ENCODE peak calls at places on chromosomes 5 and 9, in six cellular contexts. U is heart left ventricle, V is GM06990, S is astrocyte, T is MM.1S, E is lung. P is an unnamed sample.

GRCh38 chr9:133140606-133141005 is 19.6 kb upstream of the RALGDS start:
- DNase-seq in U (no peak), V (no peak), S (no peak), T (no peak), E (no peak), P (no peak)

GRCh38 chr9:121598167-121599000 is 53.0 kb upstream of the DAB2IP start:
- DNase-seq in U (peak; percentile 93), V (no peak), S (peak; percentile 80), T (no peak), E (peak; percentile 86), P (peak; percentile 46)

GRCh38 chr9:126959326-126959725 is 44.7 kb downstream of the RALGPS1 start:
- DNase-seq in U (no peak), V (no peak), S (no peak), T (no peak), E (no peak), P (no peak)

GRCh38 chr9:97941323-97941722 is 3.4 kb upstream of the HEMGN start:
- DNase-seq in U (no peak), V (no peak), S (no peak), T (no peak), E (no peak), P (no peak)

GRCh38 chr5:159951387-159951786 is 35.1 kb downstream of the ADRA1B start:
- DNase-seq in U (no peak), V (no peak), S (no peak), T (no peak), E (no peak), P (no peak)

GRCh38 chr5:86526811-86527348 is 90.9 kb upstream of the COX7C start:
- DNase-seq in U (no peak), V (no peak), S (no peak), T (peak; percentile 92), E (no peak), P (no peak)

GRCh38 chr5:121189569-121190305 is 661.9 kb upstream of the FTMT start:
- DNase-seq in U (no peak), V (no peak), S (peak; percentile 41), T (no peak), E (no peak), P (no peak)

GRCh38 chr5:2310946-2311345 is 428.2 kb upstream of the IRX4 start:
- DNase-seq in U (no peak), V (no peak), S (no peak), T (no peak), E (no peak), P (no peak)

GRCh38 chr5:148471379-148471778 is 87.6 kb downstream of the FBXO38 start:
- DNase-seq in U (no peak), V (no peak), S (peak; percentile 46), T (no peak), E (no peak), P (no peak)

GRCh38 chr9:105712773-105713172 is 18.4 kb downstream of the TMEM38B start:
- DNase-seq in U (peak; percentile 27), V (no peak), S (no peak), T (no peak), E (no peak), P (no peak)

GRCh38 chr9:133665096-133665495 is 28.9 kb downstream of the DBH start:
- DNase-seq in U (no peak), V (no peak), S (no peak), T (no peak), E (no peak), P (no peak)

GRCh38 chr5:107875834-107876233 is 205.1 kb upstream of the EFNA5 start:
- DNase-seq in U (no peak), V (no peak), S (peak; percentile 83), T (no peak), E (no peak), P (no peak)

GRCh38 chr9:366620-367019 is 152.0 kb downstream of the DOCK8 start:
- DNase-seq in U (no peak), V (no peak), S (no peak), T (no peak), E (no peak), P (no peak)

GRCh38 chr9:110578896-110579752 is at the start of gene SVEP1:
- DNase-seq in U (peak; percentile 76), V (peak; percentile 22), S (peak; percentile 72), T (no peak), E (no peak), P (no peak)

GRCh38 chr5:127936439-127936972 is 147.1 kb upstream of the SLC12A2 start:
- DNase-seq in U (no peak), V (peak; percentile 45), S (no peak), T (no peak), E (no peak), P (no peak)

GRCh38 chr5:1261643-1262042 is 33.2 kb downstream of the TERT start:
- DNase-seq in U (no peak), V (no peak), S (no peak), T (no peak), E (no peak), P (no peak)

GRCh38 chr5:181052928-181053759 is 13.1 kb downstream of the BTNL9 start:
- DNase-seq in U (no peak), V (peak; percentile 57), S (no peak), T (no peak), E (no peak), P (no peak)

GRCh38 chr9:126093771-126094170 is 232.9 kb upstream of the MVB12B start:
- DNase-seq in U (no peak), V (no peak), S (no peak), T (no peak), E (no peak), P (no peak)

GRCh38 chr5:96336351-96336985 is 96.6 kb downstream of the PCSK1 start:
- DNase-seq in U (peak; percentile 40), V (no peak), S (peak; percentile 76), T (peak; percentile 83), E (peak; percentile 66), P (peak; percentile 77)

GRCh38 chr5:54905942-54906537 is 79.4 kb downstream of the ESM1 start:
- DNase-seq in U (peak; percentile 46), V (no peak), S (no peak), T (peak; percentile 71), E (peak; percentile 50), P (peak; percentile 46)

DNA sequence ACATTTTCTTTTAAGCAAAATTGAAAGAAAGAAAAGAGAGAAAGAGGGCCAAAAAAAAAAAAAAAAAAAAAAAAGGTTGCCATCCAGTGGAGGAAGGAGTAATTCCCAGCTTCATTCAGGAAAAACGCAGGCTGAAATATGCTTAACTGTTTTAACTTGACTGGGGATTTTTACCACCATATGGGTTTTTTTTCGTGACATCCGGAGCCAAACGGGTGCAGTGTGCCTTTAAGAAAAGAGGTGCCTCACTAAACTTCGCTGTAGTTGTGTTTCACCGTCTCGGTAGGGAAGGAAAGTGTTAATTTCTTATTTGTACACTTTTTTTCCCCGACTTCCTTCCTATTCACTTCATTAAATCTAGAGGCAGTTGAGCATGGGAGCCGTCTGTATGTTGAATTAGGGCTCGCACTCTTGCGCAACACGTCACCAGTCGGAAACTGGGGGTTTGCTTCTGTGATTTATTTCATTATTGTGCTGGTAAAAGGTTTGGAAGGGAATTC is 143.0 kb downstream of the SMARCA2 start:
- DNase-seq in U (no peak), V (peak; percentile 29), S (peak; percentile 54), T (peak; percentile 86), E (peak; percentile 50), P (no peak)
- TF ChIP-seq CTCF in U (no peak), V (no peak), S (peak; percentile 15), T (no peak), E (no peak), P (no peak)

GRCh38 chr9:37094751-37095150 is 25.6 kb upstream of the ZCCHC7 start:
- DNase-seq in U (no peak), V (no peak), S (no peak), T (no peak), E (no peak), P (no peak)

GRCh38 chr9:37096628-37097027 is 23.7 kb upstream of the ZCCHC7 start:
- DNase-seq in U (no peak), V (no peak), S (no peak), T (no peak), E (no peak), P (no peak)

GRCh38 chr9:37100750-37101149 is 19.6 kb upstream of the ZCCHC7 start:
- DNase-seq in U (no peak), V (no peak), S (no peak), T (no peak), E (no peak), P (no peak)

GRCh38 chr9:37100317-37100716 is 20.1 kb upstream of the ZCCHC7 start:
- DNase-seq in U (no peak), V (no peak), S (peak; percentile 26), T (no peak), E (no peak), P (no peak)

DNA sequence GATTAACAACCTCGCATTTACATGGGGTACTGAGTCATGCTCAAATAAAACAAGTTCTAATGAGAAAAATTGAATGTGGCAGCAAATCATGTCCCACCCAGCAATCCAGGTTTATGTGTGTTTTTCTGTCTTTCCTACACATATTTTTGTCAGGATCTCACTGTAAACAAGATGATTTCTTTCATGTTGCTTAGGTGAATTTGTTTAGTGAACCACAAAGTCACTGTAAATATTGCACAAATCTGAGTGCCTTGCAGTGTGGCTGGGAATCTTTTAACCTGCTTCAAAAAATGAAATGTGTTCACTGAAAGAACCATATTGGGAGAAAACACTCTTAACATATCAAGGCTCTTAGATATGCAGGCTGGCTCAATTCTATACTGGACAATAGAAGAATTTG is 23.1 kb upstream of the ZCCHC7 start:
- DNase-seq in U (no peak), V (no peak), S (no peak), T (no peak), E (no peak), P (no peak)
- H3K4me3 ChIP-seq in U (no peak overlapping the region), V (no peak overlapping the region), S (no peak overlapping the region), T (no peak overlapping the region), E (no peak overlapping the region), P (no peak overlapping the region)

DNA sequence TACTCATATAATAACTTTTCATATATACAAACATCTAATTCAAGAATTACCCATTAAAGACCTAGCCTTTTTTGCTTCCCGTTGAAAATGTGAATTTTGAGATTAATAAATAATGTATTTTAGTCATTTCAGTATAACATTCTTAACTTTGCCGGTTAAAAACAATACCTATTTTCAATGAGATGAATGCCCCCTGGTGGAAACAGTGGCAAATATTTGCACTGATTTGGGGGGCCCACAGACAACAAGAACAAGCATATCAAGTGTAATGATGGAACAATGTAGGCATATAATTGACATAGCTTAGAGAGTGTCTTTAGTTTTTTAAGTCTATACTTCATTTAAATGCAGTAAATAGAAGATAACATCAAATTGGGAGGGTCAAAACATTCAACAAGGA is 111.9 kb downstream of the NTRK2 start:
- DNase-seq in U (no peak), V (no peak), S (no peak), T (peak; percentile 54), E (no peak), P (no peak)
- TF ChIP-seq CTCF in U (no peak), V (peak; percentile 61), S (peak; percentile 53), T (peak; percentile 61), E (no peak), P (peak; percentile 36)

DNA sequence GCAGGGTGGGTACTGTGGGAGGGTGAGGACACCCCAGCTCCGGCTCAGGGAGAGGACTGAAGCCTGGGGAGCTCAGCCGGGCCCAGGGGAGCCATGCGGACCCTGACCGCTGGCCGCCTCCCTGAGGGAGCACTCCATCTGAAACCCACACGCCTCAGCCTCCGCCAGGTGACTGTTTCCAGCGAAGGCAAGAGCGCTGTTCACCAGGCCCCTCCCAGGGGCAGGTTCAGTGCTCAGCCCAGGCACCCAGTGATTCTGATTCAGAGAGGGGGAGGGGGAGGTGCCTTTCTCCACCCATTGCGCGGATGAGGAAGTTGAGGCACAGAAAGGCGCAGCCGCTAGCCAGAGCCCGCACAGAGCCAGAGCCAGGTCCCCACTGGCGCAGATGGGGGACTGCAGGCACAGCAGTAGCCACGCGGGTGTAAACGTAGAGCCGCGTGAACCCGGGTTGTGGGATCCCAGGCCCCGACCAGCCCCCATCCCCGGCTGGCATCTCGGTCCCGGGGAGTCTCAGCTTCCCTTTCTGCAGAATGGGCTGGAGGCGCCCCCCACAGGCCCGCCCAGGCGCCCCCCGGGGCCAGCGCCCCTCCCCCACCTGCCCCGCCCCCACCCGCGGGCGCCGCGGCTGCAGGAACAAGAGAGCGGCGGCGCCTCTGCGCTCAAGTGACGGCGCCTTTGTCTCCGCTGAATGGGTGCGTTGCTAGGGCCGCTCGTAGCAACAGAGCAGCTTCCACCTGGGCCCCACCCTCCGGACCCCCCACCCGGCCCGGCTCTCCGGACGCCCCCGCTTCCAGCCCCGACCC is 27.2 kb downstream of the ADGRD2 start:
- DNase-seq in U (no peak), V (no peak), S (no peak), T (no peak), E (no peak), P (no peak)
- H3K4me3 ChIP-seq in U (no peak overlapping the region), V (no peak overlapping the region), S (no peak overlapping the region), T (no peak overlapping the region), E (no peak overlapping the region), P (no peak overlapping the region)

P was measured in AG09309.